ENCODE peak calls at places on chromosomes 2 and 18, in five cellular contexts. A is HFF-Myc, H is colonic mucosa, B is right lobe of liver, L is neuronal stem cell. R is an unnamed sample.

GRCh38 chr2:232480201-232481190 is 7.1 kb downstream of the ECEL1 start:
- DNase-seq in A (no peak), H (no peak), B (peak), L (no peak), R (no peak)

GRCh38 chr2:73827018-73827417 is 1.7 kb upstream of the STAMBP start:
- DNase-seq in A (peak), H (no peak), B (no peak), L (no peak), R (no peak)

GRCh38 chr2:213411582-213412289 is 127.5 kb downstream of the SPAG16 start:
- DNase-seq in A (no peak), H (peak), B (no peak), L (no peak), R (no peak)

GRCh38 chr2:45691600-45691999 is 40.1 kb downstream of the PRKCE start:
- DNase-seq in A (no peak), H (no peak), B (no peak), L (no peak), R (no peak)

GRCh38 chr18:4096501-4096900 is 358.6 kb downstream of the DLGAP1 start:
- DNase-seq in A (no peak), H (no peak), B (no peak), L (no peak), R (no peak)

GRCh38 chr2:14634223-14634884 is 1.8 kb downstream of the LRATD1 start:
- DNase-seq in A (no peak), H (peak), B (peak), L (peak), R (peak)

GRCh38 chr2:212021947-212022346 is 516.7 kb downstream of the ERBB4 start:
- DNase-seq in A (no peak), H (no peak), B (no peak), L (no peak), R (no peak)

GRCh38 chr2:46001741-46002506 is 295.3 kb upstream of the EPAS1 start:
- DNase-seq in A (no peak), H (no peak), B (no peak), L (no peak), R (no peak)

GRCh38 chr18:22627506-22627905 is 209.8 kb upstream of the CTAGE1 start:
- DNase-seq in A (no peak), H (no peak), B (no peak), L (no peak), R (no peak)

GRCh38 chr18:3903341-3903740 is 453.4 kb downstream of the TGIF1 start:
- DNase-seq in A (peak), H (no peak), B (no peak), L (no peak), R (no peak)

GRCh38 chr18:44771957-44772917 is 91.5 kb downstream of the SETBP1 start:
- DNase-seq in A (no peak), H (peak), B (peak), L (no peak), R (no peak)

GRCh38 chr2:159227467-159227866 is 59.0 kb downstream of the WDSUB1 start:
- DNase-seq in A (no peak), H (no peak), B (no peak), L (no peak), R (no peak)

GRCh38 chr2:159256159-159256558 is 30.3 kb downstream of the WDSUB1 start:
- DNase-seq in A (no peak), H (no peak), B (no peak), L (no peak), R (no peak)

GRCh38 chr2:10876394-10876793 is 35.3 kb upstream of the KCNF1 start:
- DNase-seq in A (no peak), H (no peak), B (no peak), L (no peak), R (no peak)

GRCh38 chr2:204343685-204344084 is 201.6 kb upstream of the PARD3B start:
- DNase-seq in A (no peak), H (no peak), B (no peak), L (no peak), R (no peak)

GRCh38 chr2:204282525-204282924 is 262.8 kb upstream of the PARD3B start:
- DNase-seq in A (no peak), H (no peak), B (no peak), L (peak), R (no peak)

GRCh38 chr2:195695002-195695631 is 38.1 kb downstream of the SLC39A10 start:
- DNase-seq in A (no peak), H (no peak), B (no peak), L (no peak), R (no peak)

GRCh38 chr2:220930542-220931076 is 641.5 kb downstream of the EPHA4 start:
- DNase-seq in A (peak), H (no peak), B (no peak), L (no peak), R (no peak)

GRCh38 chr2:1757567-1757966 is 13.3 kb upstream of the PXDN start:
- DNase-seq in A (no peak), H (no peak), B (no peak), L (no peak), R (no peak)

GRCh38 chr2:215812966-215813365 is 200.4 kb downstream of the MREG start:
- DNase-seq in A (no peak), H (no peak), B (no peak), L (no peak), R (no peak)

GRCh38 chr2:25324251-25324650 is 17.5 kb downstream of the DNMT3A start:
- DNase-seq in A (no peak), H (no peak), B (no peak), L (no peak), R (no peak)

GRCh38 chr2:218821605-218822211 is 9.9 kb downstream of the PRKAG3 start:
- DNase-seq in A (no peak), H (no peak), B (no peak), L (no peak), R (no peak)

GRCh38 chr2:25324905-25325592 is 16.7 kb downstream of the DNMT3A start:
- DNase-seq in A (no peak), H (no peak), B (no peak), L (no peak), R (peak)

GRCh38 chr2:113910110-113910717 is 20.3 kb downstream of the ACTR3 start:
- DNase-seq in A (no peak), H (no peak), B (no peak), L (no peak), R (no peak)

GRCh38 chr2:23561088-23561487 is 176.1 kb downstream of the KLHL29 start:
- DNase-seq in A (no peak), H (no peak), B (no peak), L (no peak), R (no peak)

GRCh38 chr2:209960676-209961630 is 41.5 kb upstream of the RPE start:
- DNase-seq in A (peak), H (peak), B (no peak), L (peak), R (peak)

GRCh38 chr2:128995086-128995485 is 676.4 kb upstream of the HS6ST1 start:
- DNase-seq in A (no peak), H (no peak), B (no peak), L (no peak), R (no peak)

GRCh38 chr18:48514786-48515185 is 24.0 kb upstream of the CTIF start:
- DNase-seq in A (no peak), H (no peak), B (no peak), L (no peak), R (no peak)

GRCh38 chr18:3342628-3343027 is 80.7 kb downstream of the MYL12B start:
- DNase-seq in A (no peak), H (no peak), B (no peak), L (no peak), R (no peak)

GRCh38 chr2:147844691-147845607 is at the start of gene ACVR2A:
- DNase-seq in A (no peak), H (peak), B (peak), L (peak), R (peak)

GRCh38 chr2:3377279-3377611 is 373 bp downstream of the EIPR1 start:
- DNase-seq in A (no peak), H (no peak), B (no peak), L (no peak), R (no peak)

GRCh38 chr18:44946529-44947113 is 265.9 kb downstream of the SETBP1 start:
- DNase-seq in A (no peak), H (no peak), B (no peak), L (no peak), R (no peak)

GRCh38 chr18:78719821-78720220 is 259.8 kb upstream of the SALL3 start:
- DNase-seq in A (no peak), H (no peak), B (peak), L (no peak), R (no peak)

GRCh38 chr2:239312081-239312501 is 88.7 kb downstream of the HDAC4 start:
- DNase-seq in A (no peak), H (peak), B (no peak), L (no peak), R (no peak)
- H3K4me3 ChIP-seq in A (no peak), H (no peak), B (no peak), L (no peak), R (no peak)

GRCh38 chr2:233831861-233832260 is 22.5 kb downstream of the HJURP start:
- DNase-seq in A (no peak), H (no peak), B (no peak), L (no peak), R (no peak)
- H3K4me3 ChIP-seq in A (no peak), H (no peak), B (no peak), L (no peak), R (no peak)

DNA sequence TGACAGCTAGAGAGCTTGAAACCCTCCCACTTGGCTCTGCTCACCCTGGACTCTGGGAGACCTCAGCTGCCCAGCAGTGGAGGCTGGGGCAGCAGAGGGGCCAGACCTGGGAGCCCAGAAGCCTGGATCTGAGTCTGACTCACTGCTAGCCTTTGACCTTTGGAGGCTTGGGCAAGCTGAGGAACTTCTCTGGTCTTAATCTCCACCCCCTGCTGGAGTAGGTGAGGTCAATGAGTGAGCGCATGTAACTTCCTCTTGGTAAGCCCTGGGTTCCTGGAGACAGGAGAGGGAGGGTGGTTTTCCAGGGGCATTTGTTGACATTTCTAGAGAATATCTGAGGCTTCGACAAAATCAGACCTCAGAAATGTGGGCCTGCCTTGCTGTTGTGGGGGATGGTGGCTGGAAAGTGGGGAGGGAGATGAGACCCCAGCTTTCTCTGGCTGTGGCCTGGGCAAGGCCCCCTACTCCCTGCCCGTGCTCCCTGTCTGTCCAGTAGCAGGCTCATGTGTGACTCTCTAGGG is 73.0 kb upstream of the YWHAQ start:
- DNase-seq in A (peak), H (peak), B (no peak), L (no peak), R (no peak)
- H3K4me3 ChIP-seq in A (peak), H (no peak), B (no peak), L (no peak), R (no peak)

GRCh38 chr2:127225186-127225960 is 5.3 kb upstream of the CYP27C1 start:
- DNase-seq in A (no peak), H (no peak), B (no peak), L (no peak), R (no peak)
- H3K4me3 ChIP-seq in A (no peak), H (no peak), B (no peak), L (no peak), R (no peak)

GRCh38 chr2:207683438-207683837 is 28.0 kb upstream of the CCNYL1 start:
- DNase-seq in A (no peak), H (no peak), B (no peak), L (no peak), R (no peak)
- H3K4me3 ChIP-seq in A (no peak), H (no peak), B (no peak), L (no peak), R (no peak)

DNA sequence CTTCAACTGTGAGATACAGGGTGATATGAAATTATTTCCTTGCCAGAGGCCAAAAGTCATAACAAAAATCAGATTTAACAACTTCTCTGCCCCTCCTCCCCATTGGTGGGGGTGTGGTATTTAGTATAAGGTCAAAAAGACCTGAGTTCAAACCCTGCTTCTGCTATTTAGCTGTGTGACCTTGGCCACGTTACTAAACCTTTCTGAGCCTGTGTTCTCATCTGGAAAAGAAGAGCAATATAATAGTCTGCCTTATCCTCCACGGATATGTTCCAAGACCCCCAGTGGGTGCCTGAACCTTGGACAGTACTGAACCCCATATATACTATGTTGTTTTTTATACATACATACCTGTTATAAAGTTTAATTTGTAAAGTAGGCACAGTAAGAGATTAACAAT is 3.7 kb downstream of the CDC42EP3 start:
- DNase-seq in A (no peak), H (no peak), B (no peak), L (no peak), R (no peak)
- H3K4me3 ChIP-seq in A (peak), H (no peak), B (no peak), L (no peak), R (no peak)

GRCh38 chr2:47271054-47272000 is 116.2 kb upstream of the STPG4 start:
- DNase-seq in A (no peak), H (peak), B (no peak), L (no peak), R (no peak)

GRCh38 chr2:47274054-47274779 is 119.1 kb upstream of the STPG4 start:
- DNase-seq in A (no peak), H (no peak), B (no peak), L (no peak), R (no peak)

GRCh38 chr2:47272905-47273758 is 118.0 kb upstream of the STPG4 start:
- DNase-seq in A (no peak), H (no peak), B (no peak), L (no peak), R (no peak)

GRCh38 chr2:47270421-47270820 is 115.3 kb upstream of the STPG4 start:
- DNase-seq in A (no peak), H (peak), B (no peak), L (no peak), R (no peak)

GRCh38 chr2:47272031-47272864 is 117.1 kb upstream of the STPG4 start:
- DNase-seq in A (no peak), H (peak), B (peak), L (peak), R (peak)
- H3K4me3 ChIP-seq in A (peak), H (peak), B (peak), L (no peak), R (peak)

GRCh38 chr2:102112692-102113665 is 29.6 kb upstream of the IL1R1 start:
- DNase-seq in A (no peak), H (no peak), B (no peak), L (no peak), R (no peak)

GRCh38 chr2:102110168-102110567 is 32.4 kb upstream of the IL1R1 start:
- DNase-seq in A (no peak), H (no peak), B (no peak), L (no peak), R (no peak)

GRCh38 chr2:102110596-102111334 is 31.8 kb upstream of the IL1R1 start:
- DNase-seq in A (no peak), H (no peak), B (peak), L (no peak), R (peak)

GRCh38 chr2:102112271-102112670 is 30.3 kb upstream of the IL1R1 start:
- DNase-seq in A (no peak), H (no peak), B (no peak), L (no peak), R (no peak)

GRCh38 chr2:102111823-102112222 is 30.7 kb upstream of the IL1R1 start:
- DNase-seq in A (no peak), H (no peak), B (no peak), L (no peak), R (no peak)
- H3K4me3 ChIP-seq in A (no peak), H (no peak), B (no peak), L (no peak), R (no peak)